ENCODE peak calls at places on chromosome 17, in six cellular contexts. P is cardiac muscle cell, G is colonic mucosa, Q is PC-3, X is esophagus muscularis mucosa, V is uterus. H is an unnamed sample. For H3K9me3 and H3K4me1, the result is how much of the 10 kb centered on the place peaks cover.

GRCh38 chr17:1025733-1026598 is 29.0 kb downstream of the TIMM22 start:
- DNase-seq in P (no peak), G (no peak), Q (no peak), X (no peak), V (no peak), H (no peak)

GRCh38 chr17:32452281-32452680 is 8.0 kb downstream of the PSMD11 start:
- DNase-seq in P (no peak), G (no peak), Q (no peak), X (no peak), V (no peak), H (no peak)

GRCh38 chr17:42313773-42314566 is 25.7 kb downstream of the STAT5A start:
- DNase-seq in P (no peak), G (no peak), Q (no peak), X (no peak), V (no peak), H (no peak)

GRCh38 chr17:3794890-3795757 is 5.9 kb downstream of the ITGAE start:
- DNase-seq in P (no peak), G (no peak), Q (no peak), X (no peak), V (no peak), H (no peak)

GRCh38 chr17:32445497-32445896 is 1.2 kb downstream of the PSMD11 start:
- DNase-seq in P (no peak), G (no peak), Q (no peak), X (no peak), V (no peak), H (no peak)

GRCh38 chr17:72419866-72420774 is 299.3 kb downstream of the SOX9 start:
- DNase-seq in P (no peak), G (peak), Q (peak), X (no peak), V (peak), H (no peak)

GRCh38 chr17:28279411-28279810 is 39.6 kb upstream of the TMEM97 start:
- DNase-seq in P (no peak), G (no peak), Q (no peak), X (no peak), V (no peak), H (no peak)

GRCh38 chr17:27244481-27245223 is 49.3 kb upstream of the WSB1 start:
- DNase-seq in P (no peak), G (peak), Q (peak), X (no peak), V (peak), H (peak)

GRCh38 chr17:38628441-38628840 is 22.7 kb upstream of the SRCIN1 start:
- DNase-seq in P (no peak), G (no peak), Q (peak), X (no peak), V (no peak), H (no peak)

GRCh38 chr17:78486228-78486802 is 90.9 kb downstream of the DNAH17 start:
- DNase-seq in P (no peak), G (no peak), Q (no peak), X (no peak), V (no peak), H (no peak)

GRCh38 chr17:36761203-36761945 is 160.0 kb downstream of the MRM1 start:
- DNase-seq in P (peak), G (no peak), Q (no peak), X (no peak), V (no peak), H (no peak)

GRCh38 chr17:29710891-29711418 is 88.2 kb upstream of the CORO6 start:
- DNase-seq in P (no peak), G (no peak), Q (peak), X (peak), V (no peak), H (no peak)

GRCh38 chr17:60804831-60805230 is 127.2 kb downstream of the BCAS3 start:
- DNase-seq in P (no peak), G (no peak), Q (peak), X (no peak), V (no peak), H (no peak)

GRCh38 chr17:22470411-22471175 is 778.3 kb downstream of the KCNJ18 start:
- DNase-seq in P (no peak), G (no peak), Q (no peak), X (no peak), V (no peak), H (no peak)
- H3K9me3 ChIP-seq in P (under half), G (under half), Q (under half), X (under half), V (under half), H (under half)

DNA sequence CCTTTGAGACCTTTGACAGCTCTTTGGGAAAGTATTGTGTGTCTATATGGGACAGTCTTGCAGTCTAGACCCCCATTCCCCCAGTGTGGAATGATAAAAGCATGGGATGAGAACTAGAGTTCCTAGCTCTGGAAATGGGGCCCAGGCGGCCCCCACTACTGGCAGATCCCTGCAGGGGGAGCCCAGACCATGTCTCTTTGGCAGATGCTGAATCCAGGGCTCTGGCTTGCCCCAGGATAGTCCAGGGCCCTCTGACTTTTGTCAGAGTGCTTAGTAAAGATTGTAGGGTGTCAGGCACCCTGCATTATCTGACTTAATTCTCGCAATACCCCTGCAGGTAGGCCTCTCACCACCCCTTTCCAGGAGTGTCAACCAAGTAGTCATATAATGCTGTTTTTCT is 8.3 kb downstream of the ALKBH5 start:
- DNase-seq in P (no peak), G (no peak), Q (no peak), X (no peak), V (no peak), H (no peak)
- TF ChIP-seq CTCF in P (peak), G (no peak), Q (peak), X (peak), V (no peak), H (no peak)

DNA sequence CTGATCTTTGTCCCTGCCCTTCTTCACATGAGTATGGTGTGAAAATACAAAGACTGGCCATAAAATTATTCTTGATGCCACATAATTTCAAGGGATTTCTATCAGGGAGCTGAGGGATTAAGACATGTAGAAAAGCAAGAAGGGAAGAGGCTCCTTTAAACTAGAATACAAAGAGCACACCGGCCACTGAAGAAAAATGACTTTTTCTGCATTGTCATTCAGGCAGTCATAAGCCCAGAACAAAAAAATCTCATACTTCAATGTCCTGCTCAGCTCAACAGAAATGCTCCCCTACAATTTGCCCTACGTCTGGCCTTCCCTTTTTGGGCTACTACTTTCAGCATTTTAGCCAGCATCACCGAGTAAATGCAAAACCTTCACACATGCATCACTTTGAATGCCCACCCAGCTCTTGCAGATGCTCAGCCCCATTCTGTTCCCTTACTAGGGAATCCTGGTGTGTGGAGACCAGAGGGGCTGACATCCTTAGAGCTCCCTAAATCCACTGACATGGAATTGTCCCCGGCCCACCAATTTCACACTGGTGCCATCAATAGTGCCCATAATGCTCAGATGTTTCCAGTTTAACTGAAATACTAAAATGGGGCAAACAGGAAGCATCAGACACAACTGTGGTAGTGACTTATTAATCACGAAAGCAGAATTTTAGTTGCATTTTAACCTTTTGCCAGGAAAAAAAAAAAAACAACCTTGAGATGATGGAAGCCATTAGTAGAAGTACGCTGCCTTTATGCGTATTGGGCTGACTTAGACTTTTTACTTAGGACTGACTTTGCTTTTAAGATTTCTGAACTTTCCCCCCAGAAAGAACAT is 2.7 kb downstream of the MAP3K14 start:
- DNase-seq in P (no peak), G (no peak), Q (no peak), X (no peak), V (no peak), H (no peak)
- H3K4me1 ChIP-seq in P (under half), G (half or more), Q (half or more), X (half or more), V (under half), H (under half)

GRCh38 chr17:68738044-68738443 is 136.9 kb upstream of the FAM20A start:
- DNase-seq in P (peak), G (no peak), Q (no peak), X (no peak), V (peak), H (no peak)

GRCh38 chr17:68734911-68735310 is 133.7 kb upstream of the FAM20A start:
- DNase-seq in P (no peak), G (no peak), Q (no peak), X (no peak), V (no peak), H (no peak)

DNA sequence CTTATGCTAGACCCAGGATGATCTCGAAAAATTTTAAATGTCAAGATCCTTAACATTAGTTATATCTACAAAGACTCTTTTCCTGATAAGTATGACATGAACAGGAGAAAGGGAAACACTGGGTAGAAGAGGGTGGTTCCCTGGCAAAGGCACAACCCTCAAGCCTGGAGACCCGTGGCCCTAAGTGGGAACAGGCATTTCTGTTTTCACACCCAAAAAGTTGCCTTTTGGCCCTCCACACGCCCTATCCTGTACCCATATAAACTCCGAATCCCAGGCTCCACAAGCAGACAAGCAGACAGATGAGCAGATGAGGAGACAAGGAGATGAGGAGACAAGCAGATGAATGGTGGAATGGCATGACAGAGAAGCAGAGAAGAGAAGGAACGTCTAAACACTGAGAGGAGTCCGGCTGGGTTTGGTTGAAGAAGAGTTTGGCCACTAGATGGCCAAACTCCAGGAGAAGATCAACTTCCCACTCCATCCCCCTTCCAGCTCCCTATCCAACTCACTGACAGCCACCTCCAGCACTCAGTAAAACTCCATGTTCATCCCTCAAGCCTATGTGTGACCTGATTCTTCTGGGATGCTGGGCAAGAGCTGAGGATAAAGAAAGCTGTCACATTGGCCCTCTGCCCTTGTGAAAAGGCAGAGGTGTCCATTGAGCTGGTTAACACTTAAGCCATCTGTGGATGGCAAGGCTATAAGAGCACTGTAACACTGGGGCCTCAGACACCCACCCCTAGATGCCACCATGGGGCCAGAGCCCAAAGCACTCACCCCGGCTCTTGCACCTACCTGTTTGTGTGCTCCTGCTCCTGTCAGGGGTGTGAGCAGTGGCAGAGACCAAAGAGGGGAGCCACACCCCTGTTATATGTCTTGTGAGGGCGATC is 139.6 kb upstream of the FAM20A start:
- DNase-seq in P (no peak), G (no peak), Q (no peak), X (no peak), V (no peak), H (no peak)
- H3K9me3 ChIP-seq in P (under half), G (under half), Q (under half), X (under half), V (under half), H (under half)

GRCh38 chr17:76540381-76541300 is 797 bp downstream of the PRCD start:
- DNase-seq in P (peak), G (peak), Q (peak), X (peak), V (peak), H (peak)

GRCh38 chr17:76538941-76539340 is 903 bp upstream of the PRCD start:
- DNase-seq in P (no peak), G (no peak), Q (no peak), X (no peak), V (no peak), H (no peak)

GRCh38 chr17:76537578-76538280 is at the start of gene CYGB:
- DNase-seq in P (peak), G (no peak), Q (no peak), X (no peak), V (peak), H (no peak)

GRCh38 chr17:76538281-76538931 is 897 bp upstream of the CYGB start:
- DNase-seq in P (no peak), G (no peak), Q (no peak), X (no peak), V (peak), H (no peak)

DNA sequence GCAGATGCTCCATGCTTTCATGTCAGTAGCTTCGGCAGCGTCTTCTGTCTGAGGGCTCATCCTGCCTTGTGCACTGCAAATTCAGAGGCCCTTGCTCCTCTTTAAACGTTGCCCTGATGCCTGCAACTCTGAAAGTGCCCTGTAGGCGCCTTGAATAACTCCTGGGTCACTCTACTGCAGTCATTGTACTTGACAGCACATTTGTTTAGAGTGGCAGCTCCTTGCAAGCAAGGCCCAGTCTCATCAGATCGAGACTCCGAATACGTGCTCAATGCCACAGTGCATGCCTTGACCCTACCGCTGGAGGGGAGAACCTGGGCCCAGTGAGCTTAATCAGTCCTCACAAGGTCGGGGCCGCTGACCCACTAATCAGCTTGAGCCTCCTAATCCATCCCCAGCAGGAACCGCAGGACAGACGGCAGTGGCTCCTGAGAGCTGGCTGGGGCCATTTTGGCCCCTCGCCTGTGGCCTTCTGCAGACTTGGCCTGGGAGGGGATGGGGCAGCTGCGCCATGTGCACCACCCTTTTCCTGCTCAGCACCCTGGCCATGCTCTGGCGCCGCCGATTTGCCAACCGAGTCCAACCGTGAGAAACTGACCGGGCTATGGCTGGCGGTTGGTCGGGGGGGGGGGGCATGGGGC is at the start of gene PRCD:
- DNase-seq in P (no peak), G (no peak), Q (peak), X (no peak), V (no peak), H (no peak)
- TF ChIP-seq CTCF in P (no peak), G (no peak), Q (no peak), X (no peak), V (no peak), H (no peak)

H was measured in lung.